ENCODE peak calls at places on chromosomes 7 and 10, in eight cellular contexts. O, L, N, G, C, K, Y and V are unnamed samples.

GRCh38 chr7:66043681-66044497 is 31.7 kb upstream of the ASL start:
- DNase-seq in O (peak; percentile 36), L (peak; percentile 84), N (no peak), G (no peak), C (peak; percentile 65), K (peak; percentile 83), Y (peak; percentile 56), V (peak; percentile 29)

GRCh38 chr10:3433131-3433530 is 260.5 kb upstream of the PITRM1 start:
- DNase-seq in O (no peak), L (no peak), N (no peak), G (no peak), C (no peak), K (no peak), Y (no peak), V (no peak)

GRCh38 chr10:6231730-6232129 is 29.0 kb downstream of the PFKFB3 start:
- DNase-seq in O (no peak), L (no peak), N (no peak), G (no peak), C (no peak), K (no peak), Y (no peak), V (no peak)

GRCh38 chr7:135801045-135801693 is 52.6 kb upstream of the FAM180A start:
- DNase-seq in O (no peak), L (no peak), N (peak; percentile 61), G (peak; percentile 34), C (peak; percentile 38), K (no peak), Y (no peak), V (no peak)

GRCh38 chr10:133131754-133132710 is 28.0 kb upstream of the KNDC1 start:
- DNase-seq in O (no peak), L (peak; percentile 67), N (no peak), G (no peak), C (no peak), K (peak; percentile 23), Y (peak; percentile 10), V (no peak)

GRCh38 chr10:13404791-13405190 is 56.7 kb upstream of the SEPHS1 start:
- DNase-seq in O (no peak), L (no peak), N (no peak), G (no peak), C (peak; percentile 33), K (no peak), Y (no peak), V (no peak)

GRCh38 chr7:151181011-151181431 is 6.0 kb downstream of the ASB10 start:
- DNase-seq in O (no peak), L (peak; percentile 73), N (no peak), G (no peak), C (no peak), K (peak; percentile 50), Y (no peak), V (no peak)

GRCh38 chr7:47843291-47843690 is 105.0 kb downstream of the PKD1L1 start:
- DNase-seq in O (no peak), L (no peak), N (no peak), G (no peak), C (no peak), K (no peak), Y (no peak), V (no peak)

GRCh38 chr7:129882531-129882930 is 70.2 kb downstream of the UBE2H start:
- DNase-seq in O (no peak), L (no peak), N (no peak), G (no peak), C (no peak), K (no peak), Y (no peak), V (no peak)

GRCh38 chr7:90580051-90580450 is 16.1 kb upstream of the CDK14 start:
- DNase-seq in O (no peak), L (no peak), N (no peak), G (no peak), C (no peak), K (no peak), Y (no peak), V (no peak)

GRCh38 chr10:64191304-64191703 is 670.1 kb downstream of the REEP3 start:
- DNase-seq in O (no peak), L (no peak), N (no peak), G (no peak), C (no peak), K (no peak), Y (no peak), V (no peak)

GRCh38 chr7:83469076-83469475 is 179.9 kb downstream of the SEMA3E start:
- DNase-seq in O (no peak), L (no peak), N (no peak), G (no peak), C (no peak), K (no peak), Y (no peak), V (no peak)

GRCh38 chr10:19966751-19967150 is 150.5 kb downstream of the PLXDC2 start:
- DNase-seq in O (no peak), L (no peak), N (no peak), G (no peak), C (no peak), K (no peak), Y (no peak), V (no peak)
- H3K27ac ChIP-seq in O (no peak overlapping the region), L (no peak overlapping the region), N (no peak overlapping the region), G (no peak overlapping the region), C (no peak overlapping the region), K (no peak overlapping the region), Y (no peak overlapping the region), V (no peak overlapping the region)

GRCh38 chr7:75716992-75717626 is 21.6 kb downstream of the HIP1 start:
- DNase-seq in O (no peak), L (peak; percentile 34), N (peak; percentile 42), G (no peak), C (no peak), K (no peak), Y (no peak), V (no peak)

GRCh38 chr7:75715864-75716263 is 22.9 kb downstream of the HIP1 start:
- DNase-seq in O (no peak), L (peak; percentile 63), N (no peak), G (no peak), C (no peak), K (no peak), Y (no peak), V (no peak)

GRCh38 chr7:75711634-75712494 is 26.9 kb downstream of the HIP1 start:
- DNase-seq in O (no peak), L (peak; percentile 55), N (peak; percentile 17), G (no peak), C (no peak), K (no peak), Y (no peak), V (no peak)

GRCh38 chr7:75711076-75711475 is 27.7 kb downstream of the HIP1 start:
- DNase-seq in O (no peak), L (no peak), N (no peak), G (no peak), C (no peak), K (no peak), Y (no peak), V (no peak)

DNA sequence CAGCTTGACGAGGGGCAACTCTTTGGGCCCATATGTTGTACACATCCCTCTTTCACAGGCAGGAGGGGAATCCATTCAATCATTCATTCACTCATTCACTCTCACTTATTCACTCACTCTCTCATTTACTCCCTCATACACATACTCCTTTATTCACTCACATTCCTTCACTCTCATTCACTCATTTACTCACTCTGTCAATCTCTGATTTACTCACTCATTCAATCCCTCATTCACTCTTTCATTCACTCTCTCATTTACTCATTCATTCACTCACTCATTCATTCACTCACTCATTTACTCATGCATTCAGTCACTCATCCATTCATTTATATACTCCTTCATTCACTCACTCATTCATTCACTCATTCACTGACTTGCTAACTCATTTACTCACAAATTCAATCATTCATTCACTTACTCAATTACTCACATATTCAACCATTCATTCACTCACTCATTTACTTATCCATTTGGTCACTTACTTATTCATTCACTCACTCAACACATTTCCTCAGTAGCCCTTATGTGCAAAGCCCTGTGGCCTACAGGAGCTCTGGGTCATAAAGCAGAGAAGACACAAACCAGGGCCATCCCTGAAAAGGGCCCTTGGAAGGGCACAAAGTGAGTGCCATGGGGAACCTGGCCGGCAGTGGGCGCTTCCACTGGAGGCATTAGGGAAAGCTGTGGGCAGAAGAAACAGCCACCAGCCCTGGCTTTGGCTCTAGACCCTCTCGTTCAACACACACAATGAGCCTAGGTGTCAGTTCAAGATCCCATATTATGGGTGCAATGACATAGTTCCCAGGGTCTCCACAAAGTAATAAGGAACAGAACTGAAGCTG is 26.0 kb downstream of the HIP1 start:
- DNase-seq in O (no peak), L (peak; percentile 36), N (no peak), G (no peak), C (no peak), K (no peak), Y (no peak), V (no peak)
- H3K27ac ChIP-seq in O (no peak overlapping the region), L (peak overlapping the region; percentile 78), N (no peak overlapping the region), G (peak overlapping the region; percentile 71), C (no peak overlapping the region), K (peak overlapping the region; percentile 63), Y (no peak overlapping the region), V (no peak overlapping the region)

DNA sequence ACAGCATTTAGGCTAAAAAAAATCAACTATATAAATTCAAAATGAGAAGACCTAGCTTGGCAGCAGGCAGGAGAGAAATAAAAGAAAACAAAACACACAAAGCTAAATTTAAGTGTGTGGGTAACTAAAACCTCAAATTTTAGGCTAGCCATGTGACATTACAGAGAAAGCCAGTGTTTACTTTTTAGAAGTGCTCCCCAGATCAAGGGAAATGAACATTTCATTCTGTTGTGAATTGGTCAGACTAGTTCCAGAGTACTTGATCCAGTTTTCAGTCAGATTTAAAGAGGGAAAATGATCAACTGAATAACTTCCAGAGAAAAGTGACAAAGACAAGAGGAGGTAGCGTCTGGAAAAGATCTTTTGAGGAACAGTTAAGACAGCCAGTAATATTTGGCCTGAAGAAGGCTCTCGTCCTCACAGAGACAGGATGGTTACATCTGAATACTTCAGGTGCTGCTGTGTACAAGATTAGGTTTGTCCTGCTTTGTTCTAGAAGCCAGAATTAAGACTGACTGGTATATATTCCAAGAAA is 563.4 kb downstream of the KCNMA1 start:
- DNase-seq in O (no peak), L (no peak), N (no peak), G (no peak), C (no peak), K (no peak), Y (no peak), V (no peak)
- H3K27ac ChIP-seq in O (peak overlapping the region; percentile 60), L (no peak overlapping the region), N (no peak overlapping the region), G (no peak overlapping the region), C (no peak overlapping the region), K (no peak overlapping the region), Y (no peak overlapping the region), V (no peak overlapping the region)

DNA sequence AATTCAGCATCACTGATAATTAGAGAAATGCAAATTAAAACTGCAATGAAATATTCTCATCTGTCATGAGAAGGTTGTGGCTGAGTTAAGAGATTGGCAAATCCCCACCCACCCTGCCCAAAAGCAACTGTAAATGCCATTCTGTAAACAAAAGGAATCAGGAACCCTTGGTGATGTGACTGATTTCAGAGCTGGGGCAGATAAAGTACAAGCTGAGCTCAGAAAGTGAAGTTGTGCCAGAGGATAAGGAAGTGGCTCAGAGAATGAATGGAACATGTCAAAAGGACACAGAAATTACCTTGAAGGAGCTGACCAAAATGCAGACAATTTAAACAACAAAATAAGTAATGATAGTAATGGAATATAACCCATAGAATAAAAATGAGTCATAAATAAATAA is 32.7 kb upstream of the ARMS2 start:
- DNase-seq in O (no peak), L (no peak), N (no peak), G (no peak), C (no peak), K (no peak), Y (no peak), V (no peak)
- H3K27ac ChIP-seq in O (no peak overlapping the region), L (no peak overlapping the region), N (no peak overlapping the region), G (no peak overlapping the region), C (no peak overlapping the region), K (no peak overlapping the region), Y (no peak overlapping the region), V (peak overlapping the region; percentile 30)